ENCODE peak calls at places on chromosomes 7 and 10, in seven cellular contexts. M is mesenchymal stem cell, F is neuronal stem cell, Y is IMR-90, W is mesendoderm, D is H9, G is H1. S is an unnamed sample.

GRCh38 chr7:36309301-36309700 is 80.4 kb upstream of the ANLN start:
- DNase-seq in D (no peak), F (no peak), W (no peak), Y (no peak), G (no peak), M (no peak), S (no peak)

GRCh38 chr10:85317827-85318226 is 989.4 kb downstream of the CCSER2 start:
- DNase-seq in D (no peak), G (no peak), F (no peak), Y (no peak), W (peak; percentile 29), M (no peak), S (peak; percentile 5)

GRCh38 chr7:120856621-120857352 is 1.2 kb downstream of the TSPAN12 start:
- DNase-seq in W (peak; percentile 92), M (peak; percentile 74), Y (peak; percentile 8), G (no peak), F (peak; percentile 75), D (peak; percentile 76), S (peak; percentile 80)

GRCh38 chr7:80106498-80107113 is 28.0 kb upstream of the GNAI1 start:
- DNase-seq in M (peak; percentile 35), G (no peak), D (no peak), F (no peak), Y (no peak), W (peak; percentile 7), S (no peak)

GRCh38 chr7:155602156-155602555 is 42.3 kb upstream of the RBM33 start:
- DNase-seq in D (no peak), G (no peak), F (no peak), W (no peak), Y (no peak), M (no peak), S (no peak)

GRCh38 chr10:59720377-59720776 is 10.7 kb upstream of the SLC16A9 start:
- DNase-seq in Y (no peak), W (no peak), F (no peak), M (no peak), G (no peak), D (no peak), S (no peak)

GRCh38 chr10:14904316-14904732 is 25.7 kb downstream of the SUV39H2 start:
- DNase-seq in F (no peak), G (no peak), D (no peak), Y (peak; percentile 35), W (peak; percentile 46), M (peak; percentile 51), S (peak; percentile 70)

GRCh38 chr7:139095194-139095659 is 14.3 kb downstream of the ZC3HAV1 start:
- DNase-seq in M (no peak), Y (no peak), D (peak; percentile 38), G (no peak), F (no peak), W (peak; percentile 62), S (no peak)

GRCh38 chr7:76259124-76260086 is 43.1 kb upstream of the HSPB1 start:
- DNase-seq in F (no peak), W (peak; percentile 43), G (no peak), D (no peak), M (no peak), Y (no peak), S (no peak)

DNA sequence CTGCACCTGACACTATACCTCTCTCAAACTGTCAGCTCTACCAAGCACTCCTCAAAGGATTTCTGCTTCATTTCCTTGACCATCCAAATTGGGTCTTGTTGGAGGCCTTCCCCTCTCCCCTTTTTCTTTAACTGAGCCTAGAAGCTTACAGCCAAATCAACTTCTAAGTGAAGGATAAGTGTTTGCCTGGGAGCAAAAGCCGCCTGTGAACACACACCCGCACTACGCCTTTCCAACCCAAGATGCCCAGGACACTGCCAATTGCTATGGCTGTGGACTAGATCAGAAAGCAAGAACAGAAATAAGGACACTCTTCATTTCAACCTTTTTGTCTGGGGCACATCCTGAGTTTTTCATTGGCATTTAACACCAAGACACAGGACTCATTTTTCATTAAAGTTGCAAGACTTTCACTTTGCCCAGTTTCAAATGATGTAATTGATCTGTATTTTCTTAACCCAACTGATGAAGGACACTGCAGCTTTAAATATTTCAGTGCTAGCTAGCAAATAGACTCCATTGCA is 52.8 kb downstream of the CPEB3 start:
- DNase-seq in Y (no peak), D (no peak), G (no peak), W (no peak), M (no peak), F (no peak), S (no peak)
- H3K18ac ChIP-seq in Y (no peak overlapping the region), D (no peak overlapping the region), G (no peak overlapping the region), W (no peak overlapping the region), M (no peak overlapping the region), F (no peak overlapping the region), S (no peak overlapping the region)

DNA sequence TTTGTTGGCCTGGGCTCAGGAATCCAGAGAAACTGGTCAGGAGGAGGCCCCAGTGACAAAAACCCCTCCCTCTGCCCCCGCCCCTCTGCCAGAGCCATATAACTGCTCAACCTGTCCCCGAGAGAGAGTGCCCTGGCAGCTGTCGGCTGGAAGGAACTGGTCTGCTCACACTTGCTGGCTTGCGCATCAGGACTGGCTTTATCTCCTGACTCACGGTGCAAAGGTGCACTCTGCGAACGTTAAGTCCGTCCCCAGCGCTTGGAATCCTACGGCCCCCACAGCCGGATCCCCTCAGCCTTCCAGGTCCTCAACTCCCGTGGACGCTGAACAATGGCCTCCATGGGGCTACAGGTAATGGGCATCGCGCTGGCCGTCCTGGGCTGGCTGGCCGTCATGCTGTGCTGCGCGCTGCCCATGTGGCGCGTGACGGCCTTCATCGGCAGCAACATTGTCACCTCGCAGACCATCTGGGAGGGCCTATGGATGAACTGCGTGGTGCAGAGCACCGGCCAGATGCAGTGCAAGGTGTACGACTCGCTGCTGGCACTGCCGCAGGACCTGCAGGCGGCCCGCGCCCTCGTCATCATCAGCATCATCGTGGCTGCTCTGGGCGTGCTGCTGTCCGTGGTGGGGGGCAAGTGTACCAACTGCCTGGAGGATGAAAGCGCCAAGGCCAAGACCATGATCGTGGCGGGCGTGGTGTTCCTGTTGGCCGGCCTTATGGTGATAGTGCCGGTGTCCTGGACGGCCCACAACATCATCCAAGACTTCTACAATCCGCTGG is at the start of gene CLDN4:
- DNase-seq in Y (no peak), W (peak; percentile 96), F (peak; percentile 49), D (peak; percentile 92), G (no peak), M (no peak), S (peak; percentile 97)
- H3K18ac ChIP-seq in Y (no peak within 1 kb of the TSS), W (peak within 1 kb of the TSS; percentile 25), F (peak within 1 kb of the TSS; percentile 97), D (peak within 1 kb of the TSS; percentile 89), G (peak within 1 kb of the TSS; percentile 95), M (peak within 1 kb of the TSS; percentile 1), S (peak within 1 kb of the TSS; percentile 80)

GRCh38 chr7:17301491-17302101 is 3.1 kb downstream of the AHR start:
- DNase-seq in G (no peak), W (no peak), D (no peak), M (peak; percentile 68), F (no peak), Y (peak; percentile 43), S (peak; percentile 33)

GRCh38 chr7:17298840-17299476 is 506 bp downstream of the AHR start:
- DNase-seq in Y (peak; percentile 12), W (peak; percentile 38), M (peak; percentile 43), D (peak; percentile 43), F (peak; percentile 20), G (no peak), S (peak; percentile 27)

GRCh38 chr7:17299477-17299991 is 1.1 kb downstream of the AHR start:
- DNase-seq in G (no peak), F (peak; percentile 24), M (peak; percentile 45), W (peak; percentile 26), D (no peak), Y (peak; percentile 24), S (peak; percentile 13)

GRCh38 chr7:17298102-17298839 is at the start of gene AHR:
- DNase-seq in Y (peak; percentile 95), G (peak; percentile 50), W (peak; percentile 93), M (peak; percentile 90), D (peak; percentile 90), F (peak; percentile 55), S (peak; percentile 83)

GRCh38 chr7:17300012-17300411 is 1.6 kb downstream of the AHR start:
- DNase-seq in W (no peak), G (no peak), M (no peak), Y (no peak), F (no peak), D (no peak), S (no peak)
- H3K18ac ChIP-seq in W (no peak overlapping the region), G (no peak overlapping the region), M (no peak overlapping the region), Y (peak overlapping the region; percentile 22), F (no peak overlapping the region), D (no peak overlapping the region), S (no peak overlapping the region)

GRCh38 chr7:5453566-5454075 is 30.0 kb upstream of the TNRC18 start:
- DNase-seq in W (no peak), M (no peak), D (no peak), G (no peak), Y (no peak), F (no peak), S (no peak)
- H3K18ac ChIP-seq in W (no peak overlapping the region), M (no peak overlapping the region), D (no peak overlapping the region), G (no peak overlapping the region), Y (no peak overlapping the region), F (peak overlapping the region; percentile 40), S (no peak overlapping the region)

DNA sequence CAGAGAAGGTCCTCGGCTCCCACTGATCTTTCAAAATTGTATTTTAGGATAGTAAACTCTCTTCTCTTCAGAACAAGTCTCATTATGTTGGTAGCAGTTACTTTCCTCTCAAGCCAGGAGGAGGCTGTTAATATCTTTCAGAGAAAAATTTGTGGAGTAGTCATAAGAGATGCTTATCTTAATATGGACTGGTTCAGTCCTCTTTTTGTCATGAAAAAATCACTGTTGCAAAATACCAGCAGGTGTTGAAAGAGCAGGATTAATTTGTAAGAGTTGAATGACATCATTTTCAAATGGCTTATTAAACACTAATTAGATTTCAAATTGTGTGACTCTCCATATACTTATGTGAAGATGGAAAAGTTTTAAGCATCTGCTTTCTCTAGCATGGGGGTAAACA is 662.5 kb downstream of the POM121L12 start:
- DNase-seq in M (no peak), G (no peak), W (no peak), D (no peak), Y (no peak), F (no peak), S (peak; percentile 74)
- H3K18ac ChIP-seq in M (no peak overlapping the region), G (no peak overlapping the region), W (no peak overlapping the region), D (no peak overlapping the region), Y (no peak overlapping the region), F (no peak overlapping the region), S (no peak overlapping the region)

GRCh38 chr10:78776746-78777145 is 292.0 kb upstream of the ZMIZ1 start:
- DNase-seq in G (no peak), F (no peak), M (no peak), W (no peak), Y (no peak), D (no peak), S (no peak)
- H3K18ac ChIP-seq in G (no peak overlapping the region), F (no peak overlapping the region), M (peak overlapping the region; percentile 46), W (no peak overlapping the region), Y (no peak overlapping the region), D (no peak overlapping the region), S (no peak overlapping the region)

S was measured in trophoblast cell.